ENCODE peak calls at places on chromosomes 4 and X, in six cellular contexts. X, Q, C, A, L and Y are unnamed samples.

GRCh38 chr4:135434936-135435335 is 1233.3 kb upstream of the PABPC4L start:
- DNase-seq in X (no peak), Q (no peak), C (no peak), A (no peak), L (no peak), Y (no peak)

GRCh38 chr4:72286185-72286584 is 254.4 kb downstream of the NPFFR2 start:
- DNase-seq in X (no peak), Q (no peak), C (no peak), A (no peak), L (no peak), Y (no peak)

GRCh38 chr4:147749811-147750321 is 18.0 kb downstream of the ARHGAP10 start:
- DNase-seq in X (no peak), Q (no peak), C (no peak), A (no peak), L (no peak), Y (no peak)

GRCh38 chrX:132488092-132488749 is 617 bp downstream of the MBNL3 start:
- DNase-seq in X (no peak), Q (peak; percentile 7), C (peak; percentile 19), A (peak; percentile 33), L (no peak), Y (no peak)

GRCh38 chr4:177229331-177229730 is 80.3 kb upstream of the NEIL3 start:
- DNase-seq in X (no peak), Q (no peak), C (no peak), A (no peak), L (no peak), Y (no peak)

GRCh38 chrX:109797311-109797975 is 64.4 kb upstream of the ACSL4 start:
- DNase-seq in X (no peak), Q (no peak), C (no peak), A (no peak), L (no peak), Y (no peak)

GRCh38 chr4:168386002-168386401 is 67.5 kb upstream of the DDX60 start:
- DNase-seq in X (no peak), Q (no peak), C (no peak), A (no peak), L (no peak), Y (no peak)

GRCh38 chr4:133323670-133324069 is 174.6 kb downstream of the PCDH10 start:
- DNase-seq in X (no peak), Q (no peak), C (no peak), A (no peak), L (no peak), Y (no peak)

GRCh38 chr4:120066182-120066524 is 495 bp downstream of the MAD2L1 start:
- DNase-seq in X (no peak), Q (no peak), C (no peak), A (no peak), L (no peak), Y (no peak)

GRCh38 chrX:103536732-103537131 is 17.4 kb upstream of the RAB40A start:
- DNase-seq in X (no peak), Q (no peak), C (no peak), A (no peak), L (no peak), Y (no peak)

GRCh38 chr4:23733476-23733875 is 156.4 kb downstream of the PPARGC1A start:
- DNase-seq in X (no peak), Q (no peak), C (no peak), A (no peak), L (no peak), Y (no peak)

GRCh38 chr4:139532951-139533350 is 23.1 kb downstream of the SETD7 start:
- DNase-seq in X (no peak), Q (no peak), C (no peak), A (no peak), L (no peak), Y (no peak)

GRCh38 chr4:26788341-26788733 is 72.3 kb upstream of the STIM2 start:
- DNase-seq in X (no peak), Q (no peak), C (no peak), A (no peak), L (no peak), Y (no peak)

GRCh38 chrX:110558406-110558805 is 199.8 kb downstream of the RTL9 start:
- DNase-seq in X (no peak), Q (no peak), C (no peak), A (no peak), L (no peak), Y (no peak)

GRCh38 chrX:11944486-11944885 is 186.4 kb downstream of the MSL3 start:
- DNase-seq in X (no peak), Q (no peak), C (no peak), A (no peak), L (no peak), Y (no peak)

GRCh38 chr4:42331040-42331439 is 66.2 kb upstream of the SHISA3 start:
- DNase-seq in X (no peak), Q (no peak), C (no peak), A (no peak), L (no peak), Y (no peak)

GRCh38 chr4:95402299-95402698 is 146.5 kb downstream of the UNC5C start:
- DNase-seq in X (no peak), Q (no peak), C (no peak), A (no peak), L (no peak), Y (no peak)

GRCh38 chr4:113657834-113658233 is 103.7 kb downstream of the CAMK2D start:
- DNase-seq in X (no peak), Q (no peak), C (no peak), A (no peak), L (no peak), Y (no peak)

GRCh38 chr4:152436384-152436783 is 99.5 kb downstream of the FBXW7 start:
- DNase-seq in X (no peak), Q (no peak), C (no peak), A (no peak), L (no peak), Y (no peak)

GRCh38 chrX:50627696-50628095 is 157.1 kb upstream of the DGKK start:
- DNase-seq in X (no peak), Q (no peak), C (no peak), A (no peak), L (no peak), Y (no peak)

GRCh38 chrX:14963447-14964236 is 90.4 kb downstream of the MOSPD2 start:
- DNase-seq in X (no peak), Q (no peak), C (no peak), A (no peak), L (no peak), Y (no peak)

GRCh38 chr4:113979157-113979972 is at the start of gene ARSJ:
- DNase-seq in X (no peak), Q (peak; percentile 12), C (peak; percentile 74), A (peak; percentile 51), L (peak; percentile 66), Y (peak; percentile 81)

GRCh38 chrX:24515447-24515846 is 50.4 kb downstream of the PDK3 start:
- DNase-seq in X (no peak), Q (no peak), C (no peak), A (no peak), L (no peak), Y (no peak)

GRCh38 chr4:112327950-112328349 is 30.8 kb downstream of the ALPK1 start:
- DNase-seq in X (no peak), Q (no peak), C (no peak), A (no peak), L (no peak), Y (no peak)

GRCh38 chr4:78569291-78569821 is 17.8 kb downstream of the ANXA3 start:
- DNase-seq in X (no peak), Q (no peak), C (no peak), A (no peak), L (no peak), Y (no peak)

GRCh38 chrX:37314526-37314925 is 34.6 kb upstream of the PRRG1 start:
- DNase-seq in X (no peak), Q (no peak), C (no peak), A (no peak), L (no peak), Y (no peak)

GRCh38 chr4:150789864-150790263 is 207.9 kb downstream of the MAB21L2 start:
- DNase-seq in X (no peak), Q (no peak), C (no peak), A (no peak), L (no peak), Y (no peak)

GRCh38 chr4:156771171-156771837 is 200.3 kb downstream of the PDGFC start:
- DNase-seq in X (no peak), Q (no peak), C (no peak), A (peak; percentile 55), L (peak; percentile 13), Y (no peak)

GRCh38 chrX:123436512-123436911 is 252.4 kb downstream of the GRIA3 start:
- DNase-seq in X (no peak), Q (no peak), C (no peak), A (no peak), L (no peak), Y (no peak)

DNA sequence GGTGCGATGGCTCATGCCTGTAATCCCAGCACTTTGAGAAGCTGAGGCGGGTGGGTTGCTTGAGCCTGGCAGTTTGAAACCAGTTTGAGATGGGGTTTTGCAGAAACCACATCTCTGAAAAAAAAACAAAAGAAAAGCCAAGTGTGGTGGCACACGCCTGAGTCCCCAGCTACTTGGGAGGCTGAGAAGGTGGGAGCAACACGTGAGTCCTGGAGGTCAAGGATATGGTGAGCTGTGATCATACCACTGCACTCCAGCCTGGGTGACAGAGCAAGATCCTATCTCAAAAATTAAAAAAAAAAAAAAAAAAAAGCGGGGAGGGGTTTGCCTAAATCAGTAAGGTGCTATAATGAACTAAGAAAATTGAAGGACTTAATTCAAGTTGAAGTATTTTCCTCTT is 58.2 kb upstream of the TBC1D14 start:
- DNase-seq in X (no peak), Q (no peak), C (no peak), A (no peak), L (no peak), Y (no peak)
- H3K36me3 ChIP-seq in X (no peaks in the 10 kb centered on the region), Q (no peaks in the 10 kb centered on the region), C (no peaks in the 10 kb centered on the region), A (peaks cover 20% of the 10 kb centered on the region), L (no peaks in the 10 kb centered on the region), Y (peaks cover 3% of the 10 kb centered on the region)

GRCh38 chr4:106264331-106264728 is 51.7 kb downstream of the TBCK start:
- DNase-seq in X (no peak), Q (no peak), C (no peak), A (no peak), L (no peak), Y (no peak)
- TF ChIP-seq POLR2A in X (no peak), Q (no peak), C (no peak), A (no peak), L (no peak), Y (no peak)

GRCh38 chr4:67531349-67531748 is 14.0 kb downstream of the CENPC start:
- DNase-seq in X (no peak), Q (no peak), C (no peak), A (no peak), L (no peak), Y (no peak)
- H3K36me3 ChIP-seq in X (no peaks in the 10 kb centered on the region), Q (no peaks in the 10 kb centered on the region), C (no peaks in the 10 kb centered on the region), A (peaks cover 76% of the 10 kb centered on the region), L (no peaks in the 10 kb centered on the region), Y (peaks cover 67% of the 10 kb centered on the region)

GRCh38 chrX:30649859-30650258 is 3.4 kb upstream of the GK start:
- DNase-seq in X (no peak), Q (no peak), C (no peak), A (no peak), L (no peak), Y (no peak)

GRCh38 chrX:30657542-30658238 is 4.5 kb downstream of the GK start:
- DNase-seq in X (no peak), Q (no peak), C (no peak), A (no peak), L (no peak), Y (no peak)

GRCh38 chrX:30653415-30654131 is at the start of gene GK:
- DNase-seq in X (no peak), Q (no peak), C (peak; percentile 23), A (no peak), L (no peak), Y (peak; percentile 64)

GRCh38 chrX:30654989-30655607 is 1.9 kb downstream of the GK start:
- DNase-seq in X (no peak), Q (no peak), C (no peak), A (no peak), L (no peak), Y (no peak)

GRCh38 chrX:30652527-30653414 is 452 bp upstream of the GK start:
- DNase-seq in X (peak; percentile 71), Q (peak; percentile 88), C (peak; percentile 92), A (peak; percentile 96), L (peak; percentile 91), Y (peak; percentile 97)
- TF ChIP-seq POLR2A in X (no peak), Q (no peak), C (no peak), A (peak; percentile 85), L (peak; percentile 40), Y (peak; percentile 39)